ENCODE peak calls at places on chromosomes 11 and 22, in nine cellular contexts. One of them, this sample, is unnamed.

GRCh38 chr11:293852-294661 is 5.1 kb downstream of the PGGHG start:
- DNase-seq in right lobe of liver: peak; percentile 17
- DNase-seq in heart right ventricle: peak; percentile 9
- DNase-seq in PC-3: no peak
- DNase-seq in CD8-positive, alpha-beta T cell: no peak
- DNase-seq in fibroblast of lung: no peak
- DNase-seq in uterus: no peak
- DNase-seq in DND-41: no peak
- DNase-seq in tibial nerve: no peak
- DNase-seq in this sample: no peak

GRCh38 chr11:38460901-38461300 is 1862.9 kb upstream of the RAG2 start:
- DNase-seq in right lobe of liver: no peak
- DNase-seq in heart right ventricle: no peak
- DNase-seq in PC-3: peak; percentile 88
- DNase-seq in CD8-positive, alpha-beta T cell: no peak
- DNase-seq in fibroblast of lung: peak; percentile 94
- DNase-seq in uterus: no peak
- DNase-seq in DND-41: no peak
- DNase-seq in tibial nerve: peak; percentile 22
- DNase-seq in this sample: no peak

GRCh38 chr22:30568137-30568805 is 6.2 kb downstream of the GAL3ST1 start:
- DNase-seq in right lobe of liver: no peak
- DNase-seq in heart right ventricle: no peak
- DNase-seq in PC-3: no peak
- DNase-seq in CD8-positive, alpha-beta T cell: no peak
- DNase-seq in fibroblast of lung: no peak
- DNase-seq in uterus: no peak
- DNase-seq in DND-41: no peak
- DNase-seq in tibial nerve: no peak
- DNase-seq in this sample: no peak

GRCh38 chr11:890794-891600 is 19.6 kb downstream of the CHID1 start:
- DNase-seq in right lobe of liver: no peak
- DNase-seq in heart right ventricle: no peak
- DNase-seq in PC-3: no peak
- DNase-seq in CD8-positive, alpha-beta T cell: no peak
- DNase-seq in fibroblast of lung: no peak
- DNase-seq in uterus: no peak
- DNase-seq in DND-41: peak; percentile 26
- DNase-seq in tibial nerve: no peak
- DNase-seq in this sample: no peak

GRCh38 chr11:123063396-123064267 is 1.7 kb upstream of the HSPA8 start:
- DNase-seq in right lobe of liver: peak; percentile 33
- DNase-seq in heart right ventricle: no peak
- DNase-seq in PC-3: peak; percentile 56
- DNase-seq in CD8-positive, alpha-beta T cell: peak; percentile 38
- DNase-seq in fibroblast of lung: peak; percentile 57
- DNase-seq in uterus: peak; percentile 47
- DNase-seq in DND-41: peak; percentile 69
- DNase-seq in tibial nerve: peak; percentile 63
- DNase-seq in this sample: peak; percentile 82

GRCh38 chr11:134579709-134580634 is 167.9 kb upstream of the B3GAT1 start:
- DNase-seq in right lobe of liver: no peak
- DNase-seq in heart right ventricle: no peak
- DNase-seq in PC-3: no peak
- DNase-seq in CD8-positive, alpha-beta T cell: no peak
- DNase-seq in fibroblast of lung: no peak
- DNase-seq in uterus: no peak
- DNase-seq in DND-41: peak; percentile 19
- DNase-seq in tibial nerve: no peak
- DNase-seq in this sample: no peak

GRCh38 chr11:8268530-8269461 is 5.1 kb upstream of the LMO1 start:
- DNase-seq in right lobe of liver: no peak
- DNase-seq in heart right ventricle: no peak
- DNase-seq in PC-3: no peak
- DNase-seq in CD8-positive, alpha-beta T cell: no peak
- DNase-seq in fibroblast of lung: peak; percentile 29
- DNase-seq in uterus: peak; percentile 6
- DNase-seq in DND-41: no peak
- DNase-seq in tibial nerve: no peak
- DNase-seq in this sample: no peak

GRCh38 chr11:5550440-5551095 is 2.2 kb upstream of the OR52H1 start:
- DNase-seq in right lobe of liver: no peak
- DNase-seq in heart right ventricle: no peak
- DNase-seq in PC-3: peak; percentile 80
- DNase-seq in CD8-positive, alpha-beta T cell: no peak
- DNase-seq in fibroblast of lung: peak; percentile 94
- DNase-seq in uterus: no peak
- DNase-seq in DND-41: no peak
- DNase-seq in tibial nerve: no peak
- DNase-seq in this sample: no peak

GRCh38 chr11:71452354-71453020 is 516 bp upstream of the NADSYN1 start:
- DNase-seq in right lobe of liver: peak; percentile 61
- DNase-seq in heart right ventricle: peak; percentile 34
- DNase-seq in PC-3: peak; percentile 67
- DNase-seq in CD8-positive, alpha-beta T cell: peak; percentile 54
- DNase-seq in fibroblast of lung: peak; percentile 33
- DNase-seq in uterus: peak; percentile 52
- DNase-seq in DND-41: peak; percentile 78
- DNase-seq in tibial nerve: no peak
- DNase-seq in this sample: peak; percentile 33

GRCh38 chr22:46734830-46735453 is 3.1 kb downstream of the CERK start:
- DNase-seq in right lobe of liver: peak; percentile 60
- DNase-seq in heart right ventricle: no peak
- DNase-seq in PC-3: no peak
- DNase-seq in CD8-positive, alpha-beta T cell: peak; percentile 46
- DNase-seq in fibroblast of lung: no peak
- DNase-seq in uterus: no peak
- DNase-seq in DND-41: peak; percentile 27
- DNase-seq in tibial nerve: no peak
- DNase-seq in this sample: peak; percentile 77

GRCh38 chr22:28736296-28737155 is 5.1 kb downstream of the CHEK2 start:
- DNase-seq in right lobe of liver: no peak
- DNase-seq in heart right ventricle: no peak
- DNase-seq in PC-3: no peak
- DNase-seq in CD8-positive, alpha-beta T cell: no peak
- DNase-seq in fibroblast of lung: no peak
- DNase-seq in uterus: no peak
- DNase-seq in DND-41: no peak
- DNase-seq in tibial nerve: no peak
- DNase-seq in this sample: no peak

GRCh38 chr11:73664894-73665293 is 18.5 kb downstream of the PLEKHB1 start:
- DNase-seq in right lobe of liver: no peak
- DNase-seq in heart right ventricle: no peak
- DNase-seq in PC-3: no peak
- DNase-seq in CD8-positive, alpha-beta T cell: no peak
- DNase-seq in fibroblast of lung: no peak
- DNase-seq in uterus: no peak
- DNase-seq in DND-41: no peak
- DNase-seq in tibial nerve: no peak
- DNase-seq in this sample: no peak
- H3K27ac ChIP-seq in right lobe of liver: no peak overlapping the region
- H3K27ac ChIP-seq in heart right ventricle: no peak overlapping the region
- H3K27ac ChIP-seq in PC-3: no peak overlapping the region
- H3K27ac ChIP-seq in CD8-positive, alpha-beta T cell: no peak overlapping the region
- H3K27ac ChIP-seq in fibroblast of lung: no peak overlapping the region
- H3K27ac ChIP-seq in uterus: no peak overlapping the region
- H3K27ac ChIP-seq in DND-41: no peak overlapping the region
- H3K27ac ChIP-seq in tibial nerve: no peak overlapping the region
- H3K27ac ChIP-seq in this sample: no peak overlapping the region

DNA sequence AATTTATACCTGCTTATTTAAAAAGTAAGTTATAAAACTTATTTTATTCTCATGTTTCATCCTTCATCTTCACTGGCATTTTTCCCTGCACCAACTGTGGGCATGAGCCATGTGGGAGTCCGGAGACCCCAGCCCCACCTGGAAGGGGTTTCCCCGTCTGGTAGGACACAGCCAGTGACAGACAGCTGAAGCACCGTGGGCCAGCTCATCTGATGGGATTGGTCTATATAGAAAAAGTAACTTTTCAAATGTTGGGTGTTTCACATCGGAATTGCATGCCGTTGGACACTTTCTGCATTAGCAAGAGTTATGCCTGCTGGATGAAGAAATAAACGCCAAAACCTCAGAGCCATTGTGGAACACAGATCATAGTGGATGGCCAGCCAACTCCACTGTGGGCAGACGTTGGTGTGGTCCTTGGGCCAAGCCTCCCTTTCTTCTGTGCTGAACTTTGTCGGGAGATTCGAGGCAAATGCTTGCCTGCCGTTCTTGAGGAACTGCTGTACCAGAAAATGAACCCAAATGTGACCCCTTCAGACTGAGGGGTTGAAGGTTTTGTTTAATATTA is 1329.3 kb downstream of the TBC1D22A start:
- DNase-seq in right lobe of liver: no peak
- DNase-seq in heart right ventricle: no peak
- DNase-seq in PC-3: no peak
- DNase-seq in CD8-positive, alpha-beta T cell: no peak
- DNase-seq in fibroblast of lung: no peak
- DNase-seq in uterus: no peak
- DNase-seq in DND-41: peak; percentile 3
- DNase-seq in tibial nerve: no peak
- DNase-seq in this sample: no peak
- H3K4me3 ChIP-seq in right lobe of liver: no peak overlapping the region
- H3K4me3 ChIP-seq in heart right ventricle: no peak overlapping the region
- H3K4me3 ChIP-seq in PC-3: no peak overlapping the region
- H3K4me3 ChIP-seq in CD8-positive, alpha-beta T cell: no peak overlapping the region
- H3K4me3 ChIP-seq in fibroblast of lung: no peak overlapping the region
- H3K4me3 ChIP-seq in uterus: no peak overlapping the region
- H3K4me3 ChIP-seq in DND-41: no peak overlapping the region
- H3K4me3 ChIP-seq in tibial nerve: no peak overlapping the region
- H3K4me3 ChIP-seq in this sample: no peak overlapping the region

DNA sequence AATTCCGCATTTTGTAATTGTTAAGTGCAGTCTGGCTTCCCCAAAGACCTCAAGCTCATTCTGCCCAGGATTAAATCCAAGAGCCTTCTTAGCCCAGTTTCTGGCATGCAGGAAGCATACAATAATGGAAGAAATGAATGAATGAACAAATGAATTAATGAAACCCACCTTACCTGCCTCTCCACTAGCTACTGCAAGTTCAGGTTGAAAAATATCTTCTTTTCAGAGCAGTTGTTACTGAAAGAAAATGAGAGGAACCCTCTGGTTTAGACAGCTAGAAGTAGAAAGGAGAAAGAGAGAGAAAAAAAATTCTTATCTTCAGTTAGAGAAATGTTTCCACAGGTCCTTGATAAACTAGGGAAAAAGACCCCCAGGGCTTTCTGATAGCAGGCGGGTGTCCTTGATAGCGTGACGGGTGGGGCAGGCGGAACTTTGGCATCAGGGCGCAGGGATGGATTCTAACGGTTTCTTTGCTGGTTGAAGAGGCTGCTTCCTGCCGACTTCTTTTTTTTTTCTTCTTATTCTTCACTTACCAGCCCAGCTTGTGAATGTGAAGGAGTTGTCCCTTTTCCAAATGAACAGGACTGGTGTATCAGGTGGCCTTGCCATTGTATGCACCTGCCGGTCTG is 10.1 kb downstream of the LMO2 start:
- DNase-seq in right lobe of liver: no peak
- DNase-seq in heart right ventricle: no peak
- DNase-seq in PC-3: no peak
- DNase-seq in CD8-positive, alpha-beta T cell: no peak
- DNase-seq in fibroblast of lung: no peak
- DNase-seq in uterus: no peak
- DNase-seq in DND-41: no peak
- DNase-seq in tibial nerve: no peak
- DNase-seq in this sample: no peak
- H3K4me1 ChIP-seq in right lobe of liver: no peaks in the 10 kb centered on the region
- H3K4me1 ChIP-seq in heart right ventricle: no peaks in the 10 kb centered on the region
- H3K4me1 ChIP-seq in PC-3: no peaks in the 10 kb centered on the region
- H3K4me1 ChIP-seq in CD8-positive, alpha-beta T cell: no peaks in the 10 kb centered on the region
- H3K4me1 ChIP-seq in fibroblast of lung: no peaks in the 10 kb centered on the region
- H3K4me1 ChIP-seq in uterus: no peaks in the 10 kb centered on the region
- H3K4me1 ChIP-seq in DND-41: no peaks in the 10 kb centered on the region
- H3K4me1 ChIP-seq in tibial nerve: no peaks in the 10 kb centered on the region
- H3K4me1 ChIP-seq in this sample: no peaks in the 10 kb centered on the region

DNA sequence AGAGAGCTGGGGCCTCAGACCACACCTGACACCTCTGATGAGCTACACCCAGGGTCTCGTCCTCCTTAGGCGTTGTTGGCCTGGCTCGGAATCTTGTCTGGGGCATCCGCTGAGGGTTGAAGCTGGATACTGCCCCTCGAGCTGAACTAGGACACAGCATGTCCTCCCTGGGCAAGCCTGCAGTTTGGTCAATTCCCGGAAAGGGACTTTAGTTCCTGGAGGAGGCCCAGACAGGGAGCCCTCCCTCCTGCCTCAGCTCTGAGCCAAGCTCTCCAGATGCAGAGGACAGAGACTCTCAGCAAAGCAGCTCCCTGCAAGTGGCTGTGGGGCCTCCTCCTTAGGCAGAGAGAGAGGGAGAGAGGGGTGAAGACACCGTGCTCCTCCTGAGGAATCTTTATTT is 4.9 kb downstream of the APOL3 start:
- DNase-seq in right lobe of liver: peak; percentile 56
- DNase-seq in heart right ventricle: peak; percentile 64
- DNase-seq in PC-3: no peak
- DNase-seq in CD8-positive, alpha-beta T cell: no peak
- DNase-seq in fibroblast of lung: no peak
- DNase-seq in uterus: peak; percentile 83
- DNase-seq in DND-41: no peak
- DNase-seq in tibial nerve: peak; percentile 61
- DNase-seq in this sample: no peak
- H3K27ac ChIP-seq in right lobe of liver: peak overlapping the region; percentile 96
- H3K27ac ChIP-seq in heart right ventricle: peak overlapping the region; percentile 88
- H3K27ac ChIP-seq in PC-3: no peak overlapping the region
- H3K27ac ChIP-seq in CD8-positive, alpha-beta T cell: peak overlapping the region; percentile 77
- H3K27ac ChIP-seq in fibroblast of lung: peak overlapping the region; percentile 93
- H3K27ac ChIP-seq in uterus: peak overlapping the region; percentile 98
- H3K27ac ChIP-seq in DND-41: peak overlapping the region; percentile 98
- H3K27ac ChIP-seq in tibial nerve: peak overlapping the region; percentile 95
- H3K27ac ChIP-seq in this sample: peak overlapping the region; percentile 84

DNA sequence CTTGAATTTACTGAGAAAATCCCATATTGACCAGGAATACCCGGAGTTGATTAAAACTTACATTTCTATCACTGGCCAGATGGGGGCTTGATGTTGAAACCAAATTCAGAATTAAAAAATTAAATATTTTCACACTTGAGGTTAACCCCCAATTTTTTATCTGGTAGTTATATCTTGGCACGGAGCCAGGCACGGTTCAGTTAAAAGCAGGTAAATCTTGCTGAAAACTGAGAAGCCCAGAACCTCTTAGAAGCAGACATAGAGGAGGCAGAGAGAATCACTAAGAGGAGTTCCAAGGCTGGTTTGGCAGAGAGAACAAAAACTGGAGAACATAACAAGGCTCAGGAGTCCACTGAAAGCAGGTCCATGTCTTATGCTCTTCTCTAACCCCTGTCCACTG is 77.7 kb downstream of the USP35 start:
- DNase-seq in right lobe of liver: no peak
- DNase-seq in heart right ventricle: no peak
- DNase-seq in PC-3: no peak
- DNase-seq in CD8-positive, alpha-beta T cell: no peak
- DNase-seq in fibroblast of lung: no peak
- DNase-seq in uterus: no peak
- DNase-seq in DND-41: no peak
- DNase-seq in tibial nerve: no peak
- DNase-seq in this sample: no peak
- H3K4me3 ChIP-seq in right lobe of liver: no peak overlapping the region
- H3K4me3 ChIP-seq in heart right ventricle: no peak overlapping the region
- H3K4me3 ChIP-seq in PC-3: no peak overlapping the region
- H3K4me3 ChIP-seq in CD8-positive, alpha-beta T cell: no peak overlapping the region
- H3K4me3 ChIP-seq in fibroblast of lung: no peak overlapping the region
- H3K4me3 ChIP-seq in uterus: no peak overlapping the region
- H3K4me3 ChIP-seq in DND-41: no peak overlapping the region
- H3K4me3 ChIP-seq in tibial nerve: no peak overlapping the region
- H3K4me3 ChIP-seq in this sample: no peak overlapping the region

This sample was measured in CD4-positive, CD25-positive, alpha-beta regulatory T cell.